ENCODE peak calls at places on chromosomes 12 and 14, in eight cellular contexts. L is CD8-positive, alpha-beta T cell; P is upper lobe of right lung; G is uterus; Z is tibial nerve; K is endothelial cell of umbilical vein; D is tibial artery; E is H1. N is an unnamed sample. For H3K4me1, the result is how much of the 10 kb centered on the place peaks cover.

GRCh38 chr14:89266754-89267153 is 150.3 kb downstream of the FOXN3 start:
- DNase-seq in Z (no peak), K (no peak), L (no peak), G (no peak), P (no peak), E (no peak), D (no peak), N (no peak)

GRCh38 chr14:71852201-71852600 is 80.0 kb upstream of the RGS6 start:
- DNase-seq in P (no peak), G (no peak), K (no peak), L (no peak), D (no peak), E (no peak), Z (no peak), N (no peak)

GRCh38 chr14:87186745-87187144 is 806.2 kb downstream of the GALC start:
- DNase-seq in L (no peak), Z (no peak), E (no peak), G (no peak), D (no peak), P (no peak), K (no peak), N (no peak)

GRCh38 chr14:61526405-61527312 is 168.7 kb upstream of the HIF1A start:
- DNase-seq in E (no peak), G (no peak), K (peak), P (peak), L (no peak), D (no peak), Z (no peak), N (peak)

GRCh38 chr12:122836027-122836921 is 1.0 kb downstream of the HIP1R start:
- DNase-seq in P (no peak), G (no peak), Z (no peak), L (peak), E (peak), D (peak), K (peak), N (no peak)

GRCh38 chr12:113227686-113228391 is 6.6 kb downstream of the TPCN1 start:
- DNase-seq in G (no peak), P (no peak), E (no peak), L (no peak), Z (no peak), D (no peak), K (peak), N (no peak)

GRCh38 chr14:20609215-20610001 is 18.2 kb upstream of the RNASE12 start:
- DNase-seq in L (peak), G (peak), P (peak), K (peak), D (peak), E (peak), Z (peak), N (peak)

GRCh38 chr12:168201-168600 is 45.8 kb downstream of the SLC6A12 start:
- DNase-seq in E (no peak), L (no peak), K (no peak), Z (no peak), P (no peak), G (no peak), D (no peak), N (no peak)

GRCh38 chr14:51442513-51443175 is 202.6 kb downstream of the TMX1 start:
- DNase-seq in K (peak), P (no peak), D (no peak), G (peak), E (no peak), Z (no peak), L (no peak), N (no peak)

GRCh38 chr12:120181991-120182631 is 12.4 kb downstream of the GCN1 start:
- DNase-seq in D (no peak), L (no peak), Z (no peak), G (no peak), K (no peak), E (no peak), P (no peak), N (peak)

GRCh38 chr14:31543969-31544799 is 17.0 kb upstream of the NUBPL start:
- DNase-seq in Z (no peak), G (no peak), K (peak), L (no peak), D (no peak), E (no peak), P (no peak), N (no peak)

GRCh38 chr14:72613196-72613974 is 280.5 kb downstream of the DPF3 start:
- DNase-seq in K (peak), D (no peak), Z (peak), E (peak), G (peak), L (no peak), P (no peak), N (peak)

GRCh38 chr14:71141701-71142374 is 234.6 kb downstream of the PCNX1 start:
- DNase-seq in Z (no peak), G (no peak), P (no peak), K (no peak), D (no peak), L (no peak), E (no peak), N (no peak)

GRCh38 chr14:77574446-77575125 is 41.9 kb downstream of the SPTLC2 start:
- DNase-seq in E (no peak), P (no peak), D (no peak), Z (no peak), L (no peak), G (no peak), K (no peak), N (no peak)

GRCh38 chr12:78181544-78182162 is 351.0 kb downstream of the NAV3 start:
- DNase-seq in K (peak), P (no peak), G (no peak), L (no peak), Z (no peak), E (no peak), D (no peak), N (no peak)

GRCh38 chr12:104345234-104346066 is 41.9 kb downstream of the EID3 start:
- DNase-seq in D (no peak), Z (no peak), G (no peak), K (no peak), L (no peak), E (no peak), P (no peak), N (no peak)

GRCh38 chr14:23441076-23441475 is 5.6 kb upstream of the MYH7 start:
- DNase-seq in L (no peak), D (no peak), E (no peak), P (no peak), Z (no peak), G (no peak), K (no peak), N (no peak)

GRCh38 chr14:70655110-70655826 is 13.6 kb downstream of the TTC9 start:
- DNase-seq in E (peak), K (peak), Z (no peak), D (no peak), G (no peak), P (no peak), L (peak), N (no peak)

GRCh38 chr12:122980192-122981035 is at the start of gene ARL6IP4:
- DNase-seq in P (peak), E (peak), L (peak), K (peak), Z (no peak), G (no peak), D (peak), N (no peak)

GRCh38 chr12:21925296-21925913 is 15.8 kb downstream of the ABCC9 start:
- DNase-seq in Z (no peak), D (no peak), G (no peak), L (no peak), P (no peak), K (no peak), E (no peak), N (no peak)

GRCh38 chr12:47270782-47271664 is 191.3 kb upstream of the AMIGO2 start:
- DNase-seq in D (no peak), K (no peak), P (no peak), Z (no peak), G (no peak), L (no peak), E (no peak), N (no peak)

GRCh38 chr12:1633459-1633858 is 4.4 kb downstream of the WNT5B start:
- DNase-seq in L (no peak), D (no peak), G (no peak), K (no peak), E (no peak), P (no peak), Z (no peak), N (no peak)

GRCh38 chr12:108129017-108129812 is at the start of gene WSCD2:
- DNase-seq in L (no peak), P (peak), Z (peak), G (peak), D (peak), E (peak), K (no peak), N (no peak)

GRCh38 chr14:51977075-51977474 is 12.3 kb upstream of the RTRAF start:
- DNase-seq in G (no peak), P (no peak), D (no peak), L (no peak), Z (no peak), K (no peak), E (no peak), N (no peak)

GRCh38 chr12:1357171-1357570 is 237.2 kb downstream of the FBXL14 start:
- DNase-seq in P (no peak), Z (no peak), G (no peak), E (no peak), K (no peak), L (no peak), D (no peak), N (no peak)

GRCh38 chr14:103271189-103271588 is 62.8 kb upstream of the EIF5 start:
- DNase-seq in K (no peak), D (no peak), P (no peak), Z (no peak), G (no peak), E (no peak), L (no peak), N (no peak)

GRCh38 chr12:131223171-131223761 is 269.6 kb downstream of the ADGRD1 start:
- DNase-seq in Z (no peak), G (no peak), K (no peak), E (no peak), L (no peak), D (peak), P (no peak), N (no peak)
- H3K4me1 ChIP-seq in Z (under half), G (under half), K (under half), E (under half), L (under half), D (under half), P (under half), N (under half)

DNA sequence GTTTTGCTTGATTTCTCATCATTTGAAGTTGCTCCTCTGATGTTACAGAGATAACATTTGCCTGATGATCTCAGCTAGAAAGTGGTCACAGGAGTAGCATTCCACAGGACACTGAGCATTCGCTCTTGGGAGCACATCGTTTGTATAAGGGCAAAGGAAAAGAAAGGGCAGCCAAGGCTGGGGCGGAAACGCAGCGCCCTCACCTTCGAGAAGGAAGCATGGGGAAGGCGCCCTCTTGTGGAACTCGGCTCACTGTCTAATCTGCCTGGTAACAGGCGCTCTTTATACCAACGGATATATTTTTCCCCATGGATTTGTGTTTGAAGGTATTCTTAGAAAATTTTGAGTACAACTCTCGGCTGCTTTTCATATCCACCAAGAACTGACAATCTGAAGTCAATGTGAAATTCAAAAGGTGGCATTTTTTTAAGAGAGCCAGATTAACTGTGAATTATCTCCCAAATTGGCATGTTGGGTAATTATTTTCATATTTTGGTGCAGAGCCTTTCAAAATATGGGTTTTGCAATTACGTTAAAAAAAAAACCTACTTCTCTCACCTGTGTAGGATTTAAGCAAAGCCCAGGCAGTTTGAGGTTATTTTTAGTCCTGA is 172.7 kb downstream of the CAND1 start:
- DNase-seq in E (peak), K (peak), L (peak), D (peak), G (peak), Z (peak), P (peak), N (peak)
- TF ChIP-seq CTCF in E (peak), K (peak), L (peak), D (peak), G (peak), Z (peak), P (peak), N (peak)

DNA sequence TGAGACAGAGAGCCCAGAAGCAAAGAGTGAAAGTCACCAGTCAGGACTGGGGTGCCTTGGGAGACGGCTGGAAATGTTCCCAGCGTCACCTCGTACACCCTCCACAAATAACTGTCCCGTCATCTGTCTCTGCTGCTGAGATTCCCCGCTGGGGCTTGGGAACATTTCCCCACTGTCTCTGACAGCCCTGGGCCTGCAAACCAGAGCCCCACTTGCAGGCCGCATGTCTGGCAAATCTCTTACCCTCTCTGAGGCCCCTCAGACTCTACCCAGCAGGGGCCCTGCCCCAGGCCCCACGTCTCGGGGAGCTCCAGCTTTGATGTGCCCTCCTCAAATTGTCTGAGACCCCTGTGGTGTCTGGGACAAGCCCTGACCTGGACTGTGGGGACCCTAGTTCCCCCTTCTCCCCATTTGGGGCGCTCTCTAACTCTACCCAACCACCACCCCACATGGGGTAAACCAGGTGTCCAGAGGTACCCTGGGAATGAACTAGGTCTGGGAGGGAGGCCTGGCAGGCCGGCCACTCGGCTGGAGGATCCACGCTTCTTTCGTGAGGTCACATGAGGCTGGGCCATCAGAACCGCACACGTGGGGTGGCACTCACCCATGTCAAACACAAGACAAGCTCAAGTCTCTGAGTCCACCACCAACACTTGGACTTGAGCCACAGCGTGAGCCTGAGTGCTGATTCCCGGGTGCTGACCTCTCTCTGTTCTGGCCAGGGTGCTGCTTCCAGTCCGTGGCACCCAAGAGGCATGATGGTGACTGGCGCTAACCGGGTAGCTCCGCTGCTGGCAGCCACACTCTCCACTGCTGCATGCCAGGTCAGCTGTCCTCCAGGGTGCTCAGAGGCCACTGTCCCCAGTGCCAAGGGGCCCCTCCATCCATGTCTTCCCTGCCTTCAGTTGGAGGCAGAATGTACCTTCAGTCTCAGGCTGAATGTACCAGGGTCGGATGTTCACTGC is 59.8 kb downstream of the DIO3 start:
- DNase-seq in P (no peak), L (no peak), D (no peak), G (no peak), E (no peak), Z (no peak), K (no peak), N (no peak)
- H3K27ac ChIP-seq in P (no peak), L (no peak), D (no peak), G (no peak), E (no peak), Z (no peak), K (no peak), N (no peak)

DNA sequence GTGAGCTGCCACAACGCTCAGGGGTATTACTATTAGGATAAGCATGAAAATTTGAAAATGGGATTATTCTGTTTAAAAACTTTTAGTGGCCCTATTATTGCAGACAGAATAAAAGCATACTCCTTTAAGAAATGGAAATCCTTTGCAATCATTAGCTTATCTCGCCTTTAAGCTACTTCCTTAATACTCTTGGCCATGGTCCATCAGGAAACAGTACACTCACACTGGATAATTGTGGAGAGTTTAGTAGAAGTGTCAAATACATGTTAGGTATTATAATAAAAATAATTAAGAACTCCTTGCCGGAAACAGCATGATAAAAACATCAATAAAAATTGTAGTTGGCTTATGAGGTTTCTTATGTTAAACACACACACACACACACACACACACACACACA is 100.4 kb upstream of the PPFIA2 start:
- DNase-seq in G (no peak), E (no peak), K (peak), P (no peak), D (no peak), Z (no peak), L (no peak), N (no peak)
- H3K4me1 ChIP-seq in G (under half), E (under half), K (under half), P (under half), D (under half), Z (under half), L (under half), N (under half)

GRCh38 chr14:66247662-66248061 is 238.5 kb upstream of the CCDC196 start:
- DNase-seq in L (no peak), Z (no peak), G (no peak), D (no peak), K (no peak), P (no peak), E (no peak), N (no peak)
- TF ChIP-seq CTCF in L (no peak), Z (no peak), G (no peak), D (no peak), K (no peak), P (no peak), E (no peak), N (no peak)

DNA sequence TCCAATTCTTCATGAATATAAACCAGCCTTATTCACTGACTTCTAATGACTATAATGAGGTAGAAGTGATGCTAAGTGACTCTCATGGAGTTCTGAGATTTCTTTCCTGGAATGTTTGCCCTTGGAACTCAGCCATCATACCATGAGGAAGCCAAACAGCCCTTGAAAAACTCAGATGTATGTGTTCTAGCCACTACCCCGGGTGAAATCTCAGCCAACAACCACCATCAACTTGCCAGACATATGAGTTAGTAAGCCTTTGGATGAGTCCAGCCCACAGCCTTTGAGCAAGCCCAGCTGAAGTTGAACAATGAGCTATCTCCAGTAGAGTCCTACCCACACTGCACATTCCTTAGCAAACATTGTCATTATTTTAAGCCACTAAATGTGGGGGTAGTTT is 149.5 kb downstream of the SLC6A15 start:
- DNase-seq in E (no peak), G (no peak), Z (no peak), K (no peak), P (no peak), D (no peak), L (no peak), N (no peak)
- H3K27ac ChIP-seq in E (no peak), G (no peak), Z (no peak), K (no peak), P (no peak), D (no peak), L (no peak), N (no peak)

GRCh38 chr12:52182898-52183543 is 8.8 kb downstream of the KRT80 start:
- DNase-seq in E (no peak), P (no peak), D (no peak), K (no peak), L (no peak), G (no peak), Z (no peak), N (no peak)
- H3K4me1 ChIP-seq in E (under half), P (under half), D (under half), K (under half), L (under half), G (under half), Z (under half), N (under half)

GRCh38 chr14:68666899-68667298 is 126.0 kb downstream of the ZFP36L1 start:
- DNase-seq in Z (no peak), E (no peak), K (no peak), L (no peak), D (peak), P (no peak), G (no peak), N (no peak)

GRCh38 chr14:68666206-68666730 is 126.6 kb downstream of the ZFP36L1 start:
- DNase-seq in L (no peak), P (no peak), G (no peak), D (peak), K (peak), Z (no peak), E (no peak), N (no peak)

GRCh38 chr14:68664225-68664681 is 128.6 kb downstream of the ZFP36L1 start:
- DNase-seq in P (no peak), E (peak), G (peak), L (peak), K (no peak), D (peak), Z (no peak), N (no peak)

GRCh38 chr14:68665116-68665515 is 127.8 kb downstream of the ZFP36L1 start:
- DNase-seq in K (peak), D (peak), L (no peak), Z (no peak), G (peak), P (no peak), E (peak), N (no peak)

GRCh38 chr14:68665792-68666195 is 127.1 kb downstream of the ZFP36L1 start:
- DNase-seq in K (no peak), E (peak), P (no peak), D (no peak), G (peak), Z (no peak), L (no peak), N (no peak)
- TF ChIP-seq CTCF in K (no peak), E (no peak), P (no peak), D (no peak), G (no peak), Z (no peak), L (no peak), N (no peak)

GRCh38 chr12:13181375-13182070 is 15.0 kb upstream of the EMP1 start:
- DNase-seq in P (no peak), L (no peak), D (no peak), E (peak), K (no peak), G (no peak), Z (no peak), N (no peak)

GRCh38 chr12:13177373-13177772 is 19.2 kb upstream of the EMP1 start:
- DNase-seq in L (no peak), G (no peak), K (no peak), E (peak), P (no peak), Z (no peak), D (no peak), N (no peak)

GRCh38 chr12:13177896-13178295 is 18.6 kb upstream of the EMP1 start:
- DNase-seq in P (no peak), G (no peak), E (peak), K (no peak), L (no peak), D (no peak), Z (no peak), N (no peak)

GRCh38 chr12:13178568-13179158 is 17.9 kb upstream of the EMP1 start:
- DNase-seq in Z (no peak), D (no peak), L (no peak), P (no peak), K (no peak), G (peak), E (peak), N (no peak)

GRCh38 chr12:13179159-13180074 is 17.1 kb upstream of the EMP1 start:
- DNase-seq in G (peak), P (peak), E (peak), D (no peak), L (peak), K (no peak), Z (no peak), N (peak)
- H3K27ac ChIP-seq in G (peak), P (peak), E (no peak), D (peak), L (no peak), K (no peak), Z (peak), N (peak)